ENCODE peak calls at places on chromosomes 5 and 9, in eight cellular contexts. Q, P, O, L, F, X, N and K are unnamed samples.

GRCh38 chr5:157106668-157107461 is 2.0 kb downstream of the HAVCR2 start:
- DNase-seq in Q (no peak), P (peak), O (no peak), L (no peak), F (no peak), X (no peak), N (peak), K (no peak)

GRCh38 chr9:134702291-134702690 is 60.7 kb downstream of the COL5A1 start:
- DNase-seq in Q (no peak), P (no peak), O (no peak), L (no peak), F (no peak), X (no peak), N (no peak), K (no peak)

GRCh38 chr5:143316844-143317631 is 86.4 kb downstream of the NR3C1 start:
- DNase-seq in Q (no peak), P (no peak), O (no peak), L (no peak), F (no peak), X (no peak), N (no peak), K (no peak)

GRCh38 chr9:121261107-121261460 is 6.9 kb upstream of the GSN start:
- DNase-seq in Q (no peak), P (no peak), O (no peak), L (peak), F (no peak), X (no peak), N (peak), K (no peak)

GRCh38 chr9:124784503-124784902 is 7.6 kb downstream of the OLFML2A start:
- DNase-seq in Q (peak), P (no peak), O (no peak), L (no peak), F (no peak), X (no peak), N (peak), K (peak)

GRCh38 chr9:132583584-132584304 is 1.3 kb downstream of the BARHL1 start:
- DNase-seq in Q (no peak), P (no peak), O (no peak), L (no peak), F (no peak), X (no peak), N (no peak), K (no peak)

GRCh38 chr5:131521252-131521651 is 113.8 kb downstream of the RAPGEF6 start:
- DNase-seq in Q (peak), P (no peak), O (no peak), L (no peak), F (no peak), X (no peak), N (peak), K (no peak)

GRCh38 chr9:7376838-7377237 is 422.7 kb downstream of the DMAC1 start:
- DNase-seq in Q (peak), P (no peak), O (no peak), L (no peak), F (no peak), X (no peak), N (no peak), K (no peak)

GRCh38 chr5:109688999-109689739 is 558 bp upstream of the MAN2A1 start:
- DNase-seq in Q (peak), P (peak), O (peak), L (peak), F (peak), X (peak), N (peak), K (peak)

GRCh38 chr5:116660929-116661328 is 86.3 kb upstream of the SEMA6A start:
- DNase-seq in Q (no peak), P (no peak), O (no peak), L (no peak), F (no peak), X (no peak), N (no peak), K (no peak)

GRCh38 chr9:117487555-117488175 is 72.8 kb upstream of the ASTN2 start:
- DNase-seq in Q (peak), P (peak), O (peak), L (peak), F (peak), X (peak), N (peak), K (peak)

GRCh38 chr5:57332350-57332749 is 150.3 kb downstream of the ACTBL2 start:
- DNase-seq in Q (peak), P (no peak), O (no peak), L (no peak), F (no peak), X (no peak), N (peak), K (no peak)

GRCh38 chr9:119375892-119376291 is 6.7 kb upstream of the BRINP1 start:
- DNase-seq in Q (no peak), P (no peak), O (no peak), L (no peak), F (peak), X (no peak), N (peak), K (no peak)

GRCh38 chr9:77887660-77888059 is 144.0 kb downstream of the GNAQ start:
- DNase-seq in Q (no peak), P (no peak), O (no peak), L (no peak), F (no peak), X (no peak), N (no peak), K (no peak)

GRCh38 chr9:78296208-78296892 is 575 bp upstream of the PSAT1 start:
- DNase-seq in Q (peak), P (no peak), O (no peak), L (peak), F (peak), X (no peak), N (peak), K (peak)

GRCh38 chr5:179310439-179311090 is 34.7 kb downstream of the ADAMTS2 start:
- DNase-seq in Q (no peak), P (no peak), O (no peak), L (peak), F (no peak), X (no peak), N (no peak), K (no peak)